ENCODE peak calls at places on chromosome 11, in ten cellular contexts. G, P, H, X, A, E, T, W, F and D are unnamed samples.

GRCh38 chr11:93504110-93505095 is 38.8 kb downstream of the SMCO4 start:
- DNase-seq in G (peak), P (no peak), H (no peak), X (peak), A (no peak), E (no peak), T (no peak), W (no peak), F (no peak), D (no peak)

GRCh38 chr11:30521297-30522071 is 64.7 kb downstream of the MPPED2 start:
- DNase-seq in G (no peak), P (no peak), H (no peak), X (no peak), A (no peak), E (no peak), T (no peak), W (no peak), F (no peak), D (no peak)

GRCh38 chr11:78744949-78745348 is 170.3 kb upstream of the NARS2 start:
- DNase-seq in G (no peak), P (no peak), H (no peak), X (no peak), A (no peak), E (no peak), T (no peak), W (no peak), F (no peak), D (no peak)

GRCh38 chr11:132621976-132622375 is 910.3 kb downstream of the OPCML start:
- DNase-seq in G (no peak), P (no peak), H (no peak), X (no peak), A (no peak), E (no peak), T (no peak), W (no peak), F (peak), D (no peak)

GRCh38 chr11:9831122-9831521 is 167.2 kb downstream of the SWAP70 start:
- DNase-seq in G (no peak), P (no peak), H (no peak), X (no peak), A (no peak), E (no peak), T (no peak), W (no peak), F (no peak), D (no peak)

GRCh38 chr11:17479284-17480214 is 2.9 kb upstream of the ABCC8 start:
- DNase-seq in G (no peak), P (no peak), H (peak), X (peak), A (peak), E (peak), T (no peak), W (peak), F (peak), D (peak)

GRCh38 chr11:133919330-133920108 is 37.2 kb downstream of the IGSF9B start:
- DNase-seq in G (no peak), P (no peak), H (no peak), X (no peak), A (no peak), E (no peak), T (no peak), W (no peak), F (no peak), D (no peak)

GRCh38 chr11:116828632-116829524 is 829 bp upstream of the APOC3 start:
- DNase-seq in G (no peak), P (no peak), H (no peak), X (no peak), A (no peak), E (no peak), T (no peak), W (no peak), F (no peak), D (peak)

GRCh38 chr11:93236741-93237675 is 39.2 kb upstream of the SLC36A4 start:
- DNase-seq in G (no peak), P (no peak), H (peak), X (peak), A (peak), E (peak), T (peak), W (no peak), F (peak), D (no peak)

GRCh38 chr11:44699497-44699896 is 27.3 kb upstream of the TSPAN18 start:
- DNase-seq in G (no peak), P (no peak), H (no peak), X (no peak), A (no peak), E (no peak), T (no peak), W (no peak), F (no peak), D (no peak)

GRCh38 chr11:117796456-117797428 is at the start of gene DSCAML1:
- DNase-seq in G (no peak), P (peak), H (no peak), X (peak), A (no peak), E (no peak), T (no peak), W (no peak), F (no peak), D (no peak)

GRCh38 chr11:26399336-26399735 is 67.4 kb downstream of the ANO3 start:
- DNase-seq in G (no peak), P (no peak), H (no peak), X (no peak), A (no peak), E (no peak), T (no peak), W (no peak), F (no peak), D (no peak)

GRCh38 chr11:57978686-57979531 is 44.8 kb upstream of the OR9Q1 start:
- DNase-seq in G (no peak), P (no peak), H (no peak), X (no peak), A (peak), E (no peak), T (no peak), W (no peak), F (no peak), D (no peak)

GRCh38 chr11:65864758-65865471 is 4.7 kb downstream of the MUS81 start:
- DNase-seq in G (no peak), P (no peak), H (no peak), X (no peak), A (no peak), E (no peak), T (peak), W (no peak), F (no peak), D (no peak)

GRCh38 chr11:62599909-62600308 is 1.8 kb downstream of the MTA2 start:
- DNase-seq in G (no peak), P (no peak), H (no peak), X (no peak), A (peak), E (no peak), T (peak), W (no peak), F (no peak), D (no peak)

GRCh38 chr11:1130276-1131032 is 27.3 kb upstream of the MUC5AC start:
- DNase-seq in G (no peak), P (no peak), H (no peak), X (no peak), A (no peak), E (no peak), T (no peak), W (no peak), F (no peak), D (no peak)

GRCh38 chr11:34640050-34640971 is 19.4 kb downstream of the EHF start:
- DNase-seq in G (no peak), P (no peak), H (no peak), X (no peak), A (peak), E (no peak), T (no peak), W (no peak), F (peak), D (peak)

GRCh38 chr11:88454881-88455280 is 117.3 kb upstream of the CTSC start:
- DNase-seq in G (no peak), P (no peak), H (no peak), X (no peak), A (peak), E (no peak), T (no peak), W (no peak), F (no peak), D (no peak)

GRCh38 chr11:68259122-68259959 is 12.4 kb downstream of the C11orf24 start:
- DNase-seq in G (no peak), P (no peak), H (no peak), X (no peak), A (no peak), E (no peak), T (no peak), W (no peak), F (no peak), D (no peak)

GRCh38 chr11:56917708-56918450 is 70.8 kb upstream of the OR5AK2 start:
- DNase-seq in G (no peak), P (no peak), H (no peak), X (peak), A (no peak), E (no peak), T (no peak), W (no peak), F (no peak), D (no peak)

GRCh38 chr11:121964591-121964990 is 151.4 kb downstream of the BLID start:
- DNase-seq in G (no peak), P (no peak), H (no peak), X (peak), A (no peak), E (no peak), T (no peak), W (no peak), F (peak), D (no peak)

GRCh38 chr11:83361831-83362230 is 75.7 kb upstream of the CCDC90B start:
- DNase-seq in G (no peak), P (no peak), H (no peak), X (no peak), A (no peak), E (no peak), T (peak), W (no peak), F (no peak), D (no peak)

GRCh38 chr11:133956650-133957633 is at the start of gene IGSF9B:
- DNase-seq in G (peak), P (peak), H (peak), X (peak), A (peak), E (peak), T (peak), W (peak), F (peak), D (peak)

GRCh38 chr11:1198766-1199688 is 23.8 kb upstream of the MUC5B start:
- DNase-seq in G (no peak), P (no peak), H (no peak), X (no peak), A (no peak), E (no peak), T (no peak), W (no peak), F (no peak), D (no peak)

GRCh38 chr11:118002541-118003019 is 16.4 kb downstream of the IL10RA start:
- DNase-seq in G (no peak), P (peak), H (no peak), X (no peak), A (no peak), E (no peak), T (no peak), W (no peak), F (no peak), D (no peak)

GRCh38 chr11:45252134-45252856 is 33.8 kb downstream of the SYT13 start:
- DNase-seq in G (peak), P (peak), H (peak), X (peak), A (no peak), E (no peak), T (peak), W (no peak), F (peak), D (peak)

GRCh38 chr11:45483361-45483760 is 182.1 kb downstream of the CHST1 start:
- DNase-seq in G (no peak), P (no peak), H (no peak), X (no peak), A (no peak), E (no peak), T (no peak), W (no peak), F (no peak), D (no peak)